ENCODE peak calls at places on chromosomes 16 and 17, in seven cellular contexts. One of them, this sample, is unnamed.

GRCh38 chr17:17077861-17078732 is 35.8 kb downstream of the MPRIP start:
- DNase-seq in tibial nerve: no peak
- DNase-seq in prostate gland: no peak
- DNase-seq in lower leg skin: peak
- DNase-seq in H1: no peak
- DNase-seq in A549: no peak
- DNase-seq in Peyer's patch: peak
- DNase-seq in this sample: peak

GRCh38 chr16:87129771-87130170 is 187.4 kb downstream of the C16orf95 start:
- DNase-seq in tibial nerve: peak
- DNase-seq in prostate gland: no peak
- DNase-seq in lower leg skin: no peak
- DNase-seq in H1: no peak
- DNase-seq in A549: no peak
- DNase-seq in Peyer's patch: no peak
- DNase-seq in this sample: peak

GRCh38 chr16:50279142-50279865 is 13.0 kb downstream of the ADCY7 start:
- DNase-seq in tibial nerve: peak
- DNase-seq in prostate gland: no peak
- DNase-seq in lower leg skin: no peak
- DNase-seq in H1: no peak
- DNase-seq in A549: no peak
- DNase-seq in Peyer's patch: peak
- DNase-seq in this sample: peak

GRCh38 chr17:50977487-50978159 is 111.5 kb upstream of the TOB1 start:
- DNase-seq in tibial nerve: no peak
- DNase-seq in prostate gland: no peak
- DNase-seq in lower leg skin: no peak
- DNase-seq in H1: no peak
- DNase-seq in A549: no peak
- DNase-seq in Peyer's patch: no peak
- DNase-seq in this sample: no peak

GRCh38 chr17:51640108-51640622 is 379.8 kb downstream of the UTP18 start:
- DNase-seq in tibial nerve: no peak
- DNase-seq in prostate gland: no peak
- DNase-seq in lower leg skin: no peak
- DNase-seq in H1: peak
- DNase-seq in A549: peak
- DNase-seq in Peyer's patch: no peak
- DNase-seq in this sample: no peak

GRCh38 chr17:40443988-40444899 is 994 bp downstream of the IGFBP4 start:
- DNase-seq in tibial nerve: no peak
- DNase-seq in prostate gland: no peak
- DNase-seq in lower leg skin: no peak
- DNase-seq in H1: peak
- DNase-seq in A549: no peak
- DNase-seq in Peyer's patch: peak
- DNase-seq in this sample: no peak

GRCh38 chr17:15957206-15957605 is 12.3 kb downstream of the ADORA2B start:
- DNase-seq in tibial nerve: no peak
- DNase-seq in prostate gland: no peak
- DNase-seq in lower leg skin: no peak
- DNase-seq in H1: no peak
- DNase-seq in A549: no peak
- DNase-seq in Peyer's patch: no peak
- DNase-seq in this sample: peak

GRCh38 chr16:53968454-53968853 is 264.5 kb downstream of the FTO start:
- DNase-seq in tibial nerve: no peak
- DNase-seq in prostate gland: no peak
- DNase-seq in lower leg skin: no peak
- DNase-seq in H1: no peak
- DNase-seq in A549: no peak
- DNase-seq in Peyer's patch: no peak
- DNase-seq in this sample: no peak

GRCh38 chr17:68452724-68453290 is 4.5 kb downstream of the WIPI1 start:
- DNase-seq in tibial nerve: no peak
- DNase-seq in prostate gland: no peak
- DNase-seq in lower leg skin: no peak
- DNase-seq in H1: no peak
- DNase-seq in A549: no peak
- DNase-seq in Peyer's patch: no peak
- DNase-seq in this sample: no peak

GRCh38 chr17:16273499-16273898 is 56.5 kb downstream of the PIGL start:
- DNase-seq in tibial nerve: no peak
- DNase-seq in prostate gland: no peak
- DNase-seq in lower leg skin: no peak
- DNase-seq in H1: no peak
- DNase-seq in A549: no peak
- DNase-seq in Peyer's patch: no peak
- DNase-seq in this sample: no peak

GRCh38 chr17:3524024-3524423 is 33.6 kb downstream of the TRPV3 start:
- DNase-seq in tibial nerve: no peak
- DNase-seq in prostate gland: no peak
- DNase-seq in lower leg skin: no peak
- DNase-seq in H1: no peak
- DNase-seq in A549: no peak
- DNase-seq in Peyer's patch: no peak
- DNase-seq in this sample: peak

GRCh38 chr16:4218202-4218601 is 23.7 kb downstream of the SRL start:
- DNase-seq in tibial nerve: no peak
- DNase-seq in prostate gland: no peak
- DNase-seq in lower leg skin: no peak
- DNase-seq in H1: no peak
- DNase-seq in A549: no peak
- DNase-seq in Peyer's patch: no peak
- DNase-seq in this sample: no peak

GRCh38 chr17:488993-489757 is 136.6 kb upstream of the RPH3AL start:
- DNase-seq in tibial nerve: no peak
- DNase-seq in prostate gland: no peak
- DNase-seq in lower leg skin: no peak
- DNase-seq in H1: no peak
- DNase-seq in A549: no peak
- DNase-seq in Peyer's patch: no peak
- DNase-seq in this sample: no peak

GRCh38 chr16:67885976-67886375 is 1.3 kb downstream of the NRN1L start:
- DNase-seq in tibial nerve: no peak
- DNase-seq in prostate gland: no peak
- DNase-seq in lower leg skin: no peak
- DNase-seq in H1: no peak
- DNase-seq in A549: no peak
- DNase-seq in Peyer's patch: no peak
- DNase-seq in this sample: no peak

GRCh38 chr17:27295945-27296344 is 2.0 kb downstream of the WSB1 start:
- DNase-seq in tibial nerve: no peak
- DNase-seq in prostate gland: no peak
- DNase-seq in lower leg skin: no peak
- DNase-seq in H1: no peak
- DNase-seq in A549: no peak
- DNase-seq in Peyer's patch: no peak
- DNase-seq in this sample: no peak

GRCh38 chr17:66040402-66040801 is 151.5 kb downstream of the CEP112 start:
- DNase-seq in tibial nerve: no peak
- DNase-seq in prostate gland: no peak
- DNase-seq in lower leg skin: no peak
- DNase-seq in H1: no peak
- DNase-seq in A549: no peak
- DNase-seq in Peyer's patch: no peak
- DNase-seq in this sample: no peak

GRCh38 chr17:80895366-80895765 is 96.3 kb upstream of the CHMP6 start:
- DNase-seq in tibial nerve: no peak
- DNase-seq in prostate gland: no peak
- DNase-seq in lower leg skin: no peak
- DNase-seq in H1: no peak
- DNase-seq in A549: no peak
- DNase-seq in Peyer's patch: no peak
- DNase-seq in this sample: no peak

GRCh38 chr16:3690991-3691720 is 26.2 kb downstream of the TRAP1 start:
- DNase-seq in tibial nerve: peak
- DNase-seq in prostate gland: no peak
- DNase-seq in lower leg skin: peak
- DNase-seq in H1: no peak
- DNase-seq in A549: no peak
- DNase-seq in Peyer's patch: no peak
- DNase-seq in this sample: no peak

GRCh38 chr16:53768593-53768992 is 64.6 kb downstream of the FTO start:
- DNase-seq in tibial nerve: no peak
- DNase-seq in prostate gland: peak
- DNase-seq in lower leg skin: no peak
- DNase-seq in H1: no peak
- DNase-seq in A549: peak
- DNase-seq in Peyer's patch: no peak
- DNase-seq in this sample: no peak

GRCh38 chr16:85366031-85366763 is 246.9 kb upstream of the GSE1 start:
- DNase-seq in tibial nerve: no peak
- DNase-seq in prostate gland: no peak
- DNase-seq in lower leg skin: no peak
- DNase-seq in H1: peak
- DNase-seq in A549: no peak
- DNase-seq in Peyer's patch: no peak
- DNase-seq in this sample: no peak

GRCh38 chr16:19008770-19009169 is 25.0 kb downstream of the TMC7 start:
- DNase-seq in tibial nerve: no peak
- DNase-seq in prostate gland: no peak
- DNase-seq in lower leg skin: no peak
- DNase-seq in H1: no peak
- DNase-seq in A549: no peak
- DNase-seq in Peyer's patch: no peak
- DNase-seq in this sample: no peak

GRCh38 chr17:7850970-7851437 is 3.9 kb upstream of the TMEM88 start:
- DNase-seq in tibial nerve: no peak
- DNase-seq in prostate gland: no peak
- DNase-seq in lower leg skin: no peak
- DNase-seq in H1: no peak
- DNase-seq in A549: no peak
- DNase-seq in Peyer's patch: no peak
- DNase-seq in this sample: peak
- TF ChIP-seq POLR2A in tibial nerve: no peak
- TF ChIP-seq POLR2A in prostate gland: no peak
- TF ChIP-seq POLR2A in lower leg skin: no peak
- TF ChIP-seq POLR2A in H1: no peak
- TF ChIP-seq POLR2A in A549: no peak
- TF ChIP-seq POLR2A in Peyer's patch: no peak
- TF ChIP-seq POLR2A in this sample: no peak

GRCh38 chr17:36941265-36942021 is 4.2 kb downstream of the LHX1 start:
- DNase-seq in tibial nerve: no peak
- DNase-seq in prostate gland: no peak
- DNase-seq in lower leg skin: peak
- DNase-seq in H1: peak
- DNase-seq in A549: no peak
- DNase-seq in Peyer's patch: no peak
- DNase-seq in this sample: no peak
- H3K4me3 ChIP-seq in tibial nerve: no peak
- H3K4me3 ChIP-seq in prostate gland: no peak
- H3K4me3 ChIP-seq in lower leg skin: no peak
- H3K4me3 ChIP-seq in H1: no peak
- H3K4me3 ChIP-seq in A549: no peak
- H3K4me3 ChIP-seq in Peyer's patch: no peak
- H3K4me3 ChIP-seq in this sample: no peak

DNA sequence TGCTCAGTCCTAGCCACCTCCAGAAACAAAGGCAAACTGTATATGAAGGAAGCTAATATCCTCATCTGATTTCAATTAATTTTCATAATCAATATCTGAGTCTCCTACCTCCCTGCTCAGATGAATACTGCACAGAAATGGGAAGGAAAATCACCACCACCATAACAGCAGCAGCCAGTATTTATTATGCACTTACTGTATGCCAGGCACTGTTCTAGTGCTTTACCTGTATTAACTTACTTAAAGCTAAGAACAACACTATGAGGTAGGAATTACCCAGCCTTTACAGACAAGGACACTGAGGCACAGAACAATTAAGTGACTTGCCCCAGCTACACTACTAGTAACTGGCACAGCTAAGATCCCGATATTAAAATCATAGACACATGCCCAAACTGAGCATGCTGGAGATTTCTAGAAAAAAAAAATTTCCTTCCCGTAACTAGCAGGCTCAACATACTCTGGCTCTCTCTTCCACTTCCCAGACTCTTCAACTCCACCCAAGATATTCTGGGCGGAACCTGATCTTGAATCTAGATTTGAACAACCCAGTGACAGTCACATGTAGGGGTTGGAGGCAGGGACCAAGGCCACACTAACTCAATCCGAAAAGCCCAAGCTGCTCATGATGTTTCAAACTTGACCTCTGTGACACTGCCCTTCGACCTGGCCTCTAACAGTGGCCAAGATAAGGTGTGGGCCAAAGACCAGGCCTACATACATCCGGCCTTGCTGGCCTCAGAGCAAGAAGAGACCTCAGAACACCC is 3.9 kb downstream of the TRIM25 start:
- DNase-seq in tibial nerve: peak
- DNase-seq in prostate gland: no peak
- DNase-seq in lower leg skin: peak
- DNase-seq in H1: no peak
- DNase-seq in A549: no peak
- DNase-seq in Peyer's patch: peak
- DNase-seq in this sample: no peak
- TF ChIP-seq POLR2A in tibial nerve: no peak
- TF ChIP-seq POLR2A in prostate gland: no peak
- TF ChIP-seq POLR2A in lower leg skin: no peak
- TF ChIP-seq POLR2A in H1: no peak
- TF ChIP-seq POLR2A in A549: no peak
- TF ChIP-seq POLR2A in Peyer's patch: no peak
- TF ChIP-seq POLR2A in this sample: no peak

DNA sequence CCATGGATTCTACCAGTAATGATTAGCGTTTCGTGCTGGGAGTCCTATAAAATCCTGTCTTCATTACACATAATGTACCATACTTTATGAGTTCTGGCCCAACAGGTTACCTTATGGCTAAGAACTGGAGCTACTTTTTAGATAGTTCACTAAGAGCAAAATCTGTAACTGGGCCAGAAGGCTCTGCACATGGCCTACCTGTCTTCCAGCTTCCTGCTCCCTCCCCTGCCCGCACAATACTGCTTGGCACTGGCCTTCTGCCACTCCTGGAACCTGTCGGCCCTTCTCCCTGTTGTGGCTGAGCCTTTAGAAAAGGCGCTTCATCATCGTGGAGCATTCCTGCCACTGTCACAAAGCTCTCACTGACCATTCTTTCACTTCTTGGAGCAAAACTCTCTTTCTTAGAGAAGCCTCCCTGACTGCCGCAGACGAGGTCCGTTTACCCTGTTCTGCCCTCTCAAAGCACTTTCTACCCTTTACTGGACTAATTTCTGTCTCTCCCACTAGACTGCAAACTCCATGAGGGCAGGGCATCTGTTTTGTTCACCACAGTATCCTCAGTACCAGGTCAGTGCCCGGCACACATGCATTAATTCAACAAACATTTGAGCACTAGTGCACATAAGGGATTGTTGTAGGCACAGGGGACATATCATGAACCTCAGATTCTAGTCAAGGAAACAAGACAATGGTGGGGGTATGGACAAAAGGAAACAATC is 116.5 kb downstream of the PARN start:
- DNase-seq in tibial nerve: no peak
- DNase-seq in prostate gland: peak
- DNase-seq in lower leg skin: peak
- DNase-seq in H1: no peak
- DNase-seq in A549: no peak
- DNase-seq in Peyer's patch: no peak
- DNase-seq in this sample: no peak
- H3K4me3 ChIP-seq in tibial nerve: no peak
- H3K4me3 ChIP-seq in prostate gland: no peak
- H3K4me3 ChIP-seq in lower leg skin: no peak
- H3K4me3 ChIP-seq in H1: no peak
- H3K4me3 ChIP-seq in A549: no peak
- H3K4me3 ChIP-seq in Peyer's patch: no peak
- H3K4me3 ChIP-seq in this sample: no peak

GRCh38 chr17:81923302-81924260 is 4.0 kb downstream of the MAFG start:
- DNase-seq in tibial nerve: peak
- DNase-seq in prostate gland: no peak
- DNase-seq in lower leg skin: no peak
- DNase-seq in H1: no peak
- DNase-seq in A549: peak
- DNase-seq in Peyer's patch: peak
- DNase-seq in this sample: peak
- TF ChIP-seq POLR2A in tibial nerve: no peak
- TF ChIP-seq POLR2A in prostate gland: no peak
- TF ChIP-seq POLR2A in lower leg skin: no peak
- TF ChIP-seq POLR2A in H1: no peak
- TF ChIP-seq POLR2A in A549: peak
- TF ChIP-seq POLR2A in Peyer's patch: peak
- TF ChIP-seq POLR2A in this sample: no peak